ENCODE peak calls at places on chromosomes 5 and 9, in nine cellular contexts. B is CD4-positive, CD25-positive, alpha-beta regulatory T cell; P is GM03348; V is GM12865; N is AML-193; J is NCI-H1694 treated with DMSO at 0.1 percent for 48 hours; T is mesendoderm; E is AG08396; M is NT2/D1. I is an unnamed sample.

GRCh38 chr5:38551020-38552017 is 5.1 kb downstream of the LIFR start:
- DNase-seq in B (peak; percentile 6), P (peak; percentile 67), V (no peak), N (no peak), J (peak; percentile 37), T (peak; percentile 76), E (peak; percentile 52), M (peak; percentile 15), I (no peak)

GRCh38 chr9:135898634-135899407 is 8.5 kb downstream of the CAMSAP1 start:
- DNase-seq in B (no peak), P (peak; percentile 57), V (no peak), N (no peak), J (no peak), T (no peak), E (peak; percentile 35), M (no peak), I (no peak)

GRCh38 chr9:134484479-134484878 is 157.1 kb upstream of the COL5A1 start:
- DNase-seq in B (no peak), P (no peak), V (no peak), N (no peak), J (no peak), T (no peak), E (no peak), M (no peak), I (no peak)

GRCh38 chr9:71858812-71859211 is 52.2 kb downstream of the ABHD17B start:
- DNase-seq in B (peak; percentile 56), P (no peak), V (peak; percentile 55), N (no peak), J (no peak), T (no peak), E (no peak), M (no peak), I (no peak)

GRCh38 chr5:9851458-9851857 is 221.3 kb upstream of the TAS2R1 start:
- DNase-seq in B (no peak), P (peak; percentile 91), V (no peak), N (no peak), J (no peak), T (no peak), E (peak; percentile 89), M (no peak), I (no peak)

GRCh38 chr5:180648658-180649296 is 623 bp downstream of the FLT4 start:
- DNase-seq in B (peak; percentile 22), P (no peak), V (no peak), N (no peak), J (no peak), T (peak; percentile 46), E (no peak), M (no peak), I (no peak)

GRCh38 chr9:84567776-84568175 is 101.8 kb upstream of the NTRK2 start:
- DNase-seq in B (no peak), P (no peak), V (no peak), N (no peak), J (no peak), T (no peak), E (no peak), M (no peak), I (no peak)

GRCh38 chr9:14023285-14023684 is 290.7 kb downstream of the NFIB start:
- DNase-seq in B (no peak), P (no peak), V (no peak), N (no peak), J (no peak), T (no peak), E (no peak), M (no peak), I (no peak)

GRCh38 chr5:151772029-151772867 is 494 bp downstream of the G3BP1 start:
- DNase-seq in B (peak; percentile 70), P (peak; percentile 76), V (peak; percentile 62), N (peak; percentile 29), J (no peak), T (peak; percentile 63), E (peak; percentile 25), M (no peak), I (no peak)

GRCh38 chr5:129652353-129653138 is 95.3 kb upstream of the MINAR2 start:
- DNase-seq in B (no peak), P (no peak), V (no peak), N (no peak), J (no peak), T (no peak), E (no peak), M (no peak), I (no peak)

GRCh38 chr9:133944746-133945135 is 47.4 kb downstream of the VAV2 start:
- DNase-seq in B (no peak), P (no peak), V (no peak), N (no peak), J (no peak), T (no peak), E (no peak), M (no peak), I (no peak)

GRCh38 chr5:122077451-122078115 is 476 bp downstream of the LOX start:
- DNase-seq in B (no peak), P (peak; percentile 45), V (no peak), N (no peak), J (no peak), T (peak; percentile 60), E (peak; percentile 34), M (no peak), I (no peak)

GRCh38 chr5:174601937-174602336 is 122.4 kb upstream of the MSX2 start:
- DNase-seq in B (no peak), P (no peak), V (no peak), N (no peak), J (no peak), T (peak; percentile 71), E (no peak), M (peak; percentile 9), I (no peak)

GRCh38 chr5:35158627-35159369 is 71.5 kb downstream of the PRLR start:
- DNase-seq in B (no peak), P (no peak), V (no peak), N (no peak), J (no peak), T (peak; percentile 93), E (no peak), M (no peak), I (no peak)

GRCh38 chr5:115467631-115468030 is 76.9 kb downstream of the FEM1C start:
- DNase-seq in B (no peak), P (no peak), V (no peak), N (peak; percentile 14), J (no peak), T (no peak), E (no peak), M (no peak), I (no peak)

GRCh38 chr5:1750469-1750868 is 49.2 kb downstream of the MRPL36 start:
- DNase-seq in B (no peak), P (no peak), V (no peak), N (no peak), J (no peak), T (no peak), E (no peak), M (no peak), I (no peak)

GRCh38 chr5:69451941-69452652 is 37.2 kb downstream of the MARVELD2 start:
- DNase-seq in B (no peak), P (no peak), V (no peak), N (no peak), J (no peak), T (no peak), E (no peak), M (no peak), I (no peak)

GRCh38 chr5:24225051-24225450 is 419.7 kb downstream of the CDH10 start:
- DNase-seq in B (no peak), P (peak; percentile 8), V (no peak), N (no peak), J (no peak), T (peak; percentile 25), E (no peak), M (no peak), I (no peak)

GRCh38 chr9:98900725-98901124 is 43.0 kb upstream of the COL15A1 start:
- DNase-seq in B (no peak), P (peak; percentile 30), V (no peak), N (no peak), J (no peak), T (no peak), E (no peak), M (no peak), I (no peak)

GRCh38 chr9:86679979-86680378 is 267.3 kb downstream of the GAS1 start:
- DNase-seq in B (no peak), P (peak; percentile 57), V (no peak), N (no peak), J (no peak), T (no peak), E (no peak), M (no peak), I (no peak)

GRCh38 chr5:176658007-176658599 is 10.8 kb downstream of the TSPAN17 start:
- DNase-seq in B (peak; percentile 72), P (peak; percentile 88), V (peak; percentile 73), N (peak; percentile 52), J (peak; percentile 65), T (peak; percentile 88), E (peak; percentile 78), M (peak; percentile 50), I (peak; percentile 53)

GRCh38 chr5:143713331-143714032 is 98.5 kb upstream of the HMHB1 start:
- DNase-seq in B (no peak), P (peak; percentile 57), V (no peak), N (no peak), J (no peak), T (no peak), E (no peak), M (no peak), I (no peak)